ENCODE peak calls at places on chromosomes 1 and 21, in five cellular contexts. C, A, L, W and F are unnamed samples.
A peak's percentile ranks its signal among the peaks of the same experiment; 100 is the strongest.

GRCh38 chr1:183023146-183023600 is at the start of gene LAMC1:
- DNase-seq in C (peak; percentile 84), A (peak; percentile 90), L (peak; percentile 82), W (peak; percentile 83), F (peak; percentile 84)

GRCh38 chr1:67645495-67646144 is 39.4 kb upstream of the GADD45A start:
- DNase-seq in C (no peak), A (peak; percentile 54), L (peak; percentile 33), W (no peak), F (no peak)

GRCh38 chr1:226563666-226564065 is 15.1 kb downstream of the STUM start:
- DNase-seq in C (no peak), A (no peak), L (no peak), W (no peak), F (no peak)

GRCh38 chr21:33332143-33332542 is 7.4 kb downstream of the IFNAR1 start:
- DNase-seq in C (no peak), A (no peak), L (no peak), W (no peak), F (no peak)

GRCh38 chr21:17491716-17492414 is 21.0 kb upstream of the CXADR start:
- DNase-seq in C (peak; percentile 96), A (peak; percentile 97), L (peak; percentile 98), W (no peak), F (peak; percentile 90)

GRCh38 chr1:232011961-232012360 is 385.4 kb downstream of the DISC1 start:
- DNase-seq in C (no peak), A (peak; percentile 6), L (peak; percentile 53), W (no peak), F (no peak)

GRCh38 chr1:91278754-91279153 is 125.9 kb downstream of the HFM1 start:
- DNase-seq in C (peak; percentile 7), A (peak; percentile 53), L (peak; percentile 22), W (no peak), F (peak; percentile 56)

GRCh38 chr1:33045246-33045645 is 8.6 kb upstream of the AK2 start:
- DNase-seq in C (no peak), A (no peak), L (no peak), W (peak; percentile 72), F (no peak)

GRCh38 chr1:103336376-103336775 is 189.1 kb upstream of the RNPC3 start:
- DNase-seq in C (no peak), A (no peak), L (no peak), W (no peak), F (no peak)

GRCh38 chr1:172144445-172145060 is 275.9 kb upstream of the C1orf105 start:
- DNase-seq in C (no peak), A (peak; percentile 97), L (peak; percentile 100), W (peak; percentile 81), F (no peak)

GRCh38 chr1:218895064-218895587 is 278.6 kb upstream of the LYPLAL1 start:
- DNase-seq in C (no peak), A (no peak), L (no peak), W (no peak), F (no peak)